ENCODE peak calls at places on chromosomes 13 and 19, in five cellular contexts. I, O, G, X and U are unnamed samples.
A peak's percentile ranks its signal among the peaks of the same experiment; 100 is the strongest.

GRCh38 chr13:98155475-98156111 is 12.7 kb downstream of the FARP1 start:
- DNase-seq in O (no peak), I (peak; percentile 91), X (peak; percentile 76), G (no peak), U (no peak)

GRCh38 chr13:110925023-110925608 is 10.2 kb upstream of the ANKRD10 start:
- DNase-seq in I (no peak), O (no peak), G (no peak), X (no peak), U (peak; percentile 4)

GRCh38 chr19:18418034-18418724 is 1.0 kb upstream of the SSBP4 start:
- DNase-seq in I (no peak), G (no peak), X (no peak), O (no peak), U (no peak)

GRCh38 chr19:7799640-7800355 is 30.2 kb upstream of the EVI5L start:
- DNase-seq in G (peak; percentile 79), O (peak; percentile 41), X (peak; percentile 80), I (peak; percentile 81), U (peak; percentile 97)

GRCh38 chr19:32358311-32358710 is 12.9 kb downstream of the ZNF507 start:
- DNase-seq in G (no peak), O (no peak), X (no peak), I (no peak), U (no peak)

GRCh38 chr19:17327654-17328516 is 6.8 kb downstream of the ANO8 start:
- DNase-seq in I (no peak), X (peak; percentile 87), O (no peak), G (peak; percentile 84), U (peak; percentile 97)

GRCh38 chr19:47239610-47240296 is 8.8 kb upstream of the BBC3 start:
- DNase-seq in G (no peak), O (no peak), I (peak; percentile 47), X (no peak), U (no peak)

GRCh38 chr19:34475026-34475974 is 6.3 kb upstream of the WTIP start:
- DNase-seq in G (no peak), O (no peak), I (peak; percentile 91), X (peak; percentile 90), U (peak; percentile 44)

GRCh38 chr13:112752711-112753541 is 63.1 kb downstream of the ATP11A start:
- DNase-seq in I (no peak), X (no peak), O (no peak), G (no peak), U (peak; percentile 22)

GRCh38 chr19:35246466-35247096 is 2.2 kb upstream of the LSR start:
- DNase-seq in I (no peak), X (no peak), G (no peak), O (no peak), U (no peak)

GRCh38 chr19:53958168-53958571 is 4.6 kb upstream of the CACNG8 start:
- DNase-seq in O (no peak), X (no peak), G (no peak), I (no peak), U (no peak)

GRCh38 chr13:100365678-100366077 is 222.9 kb downstream of the GGACT start:
- DNase-seq in G (no peak), I (peak; percentile 8), O (no peak), X (no peak), U (no peak)

GRCh38 chr13:46086421-46086922 is 18.4 kb downstream of the CPB2 start:
- DNase-seq in G (no peak), X (no peak), O (no peak), I (no peak), U (peak; percentile 2)

GRCh38 chr19:45091031-45091918 is 1.7 kb upstream of the PPP1R37 start:
- DNase-seq in I (peak; percentile 99), O (peak; percentile 97), G (peak; percentile 99), X (peak; percentile 99), U (peak; percentile 100)

GRCh38 chr19:17718988-17719711 is at the start of gene MAP1S:
- DNase-seq in I (peak; percentile 25), O (peak; percentile 50), X (peak; percentile 65), G (peak; percentile 83), U (peak; percentile 33)

GRCh38 chr19:23986623-23987022 is 71.9 kb downstream of the ZNF726 start:
- DNase-seq in O (no peak), X (no peak), G (no peak), I (no peak), U (peak; percentile 80)

GRCh38 chr19:3813473-3814392 is 27.6 kb upstream of the MATK start:
- DNase-seq in O (no peak), G (no peak), X (no peak), I (no peak), U (no peak)

GRCh38 chr13:78978381-78978998 is 319.5 kb upstream of the OBI1 start:
- DNase-seq in O (no peak), X (peak; percentile 61), G (peak; percentile 54), I (peak; percentile 61), U (peak; percentile 41)

GRCh38 chr13:27117158-27117557 is 54.5 kb downstream of the USP12 start:
- DNase-seq in I (peak; percentile 74), O (no peak), G (no peak), X (no peak), U (no peak)

GRCh38 chr13:99307247-99307646 is at the start of gene GPR183:
- DNase-seq in O (no peak), G (no peak), I (peak; percentile 43), X (peak; percentile 70), U (no peak)

GRCh38 chr13:26600345-26600761 is 42.9 kb downstream of the WASF3 start:
- DNase-seq in O (no peak), G (no peak), I (peak; percentile 45), X (peak; percentile 61), U (no peak)

GRCh38 chr19:35702223-35703012 is 1.9 kb upstream of the ZBTB32 start:
- DNase-seq in X (peak; percentile 98), O (peak; percentile 96), I (peak; percentile 97), G (peak; percentile 96), U (peak; percentile 96)

GRCh38 chr13:90732049-90732448 is 615.4 kb upstream of the MIR17HG start:
- DNase-seq in I (no peak), O (no peak), X (no peak), G (no peak), U (no peak)

GRCh38 chr19:27674701-27675100 is 1538.2 kb downstream of the UQCRFS1 start:
- DNase-seq in G (no peak), X (no peak), I (no peak), O (no peak), U (no peak)

GRCh38 chr19:16249826-16250434 is 52.2 kb downstream of the AP1M1 start:
- DNase-seq in O (no peak), I (peak; percentile 41), G (no peak), X (no peak), U (peak; percentile 1)

GRCh38 chr19:11018179-11018578 is 57.3 kb downstream of the SMARCA4 start:
- DNase-seq in I (no peak), O (no peak), G (no peak), X (peak; percentile 28), U (peak; percentile 90)

DNA sequence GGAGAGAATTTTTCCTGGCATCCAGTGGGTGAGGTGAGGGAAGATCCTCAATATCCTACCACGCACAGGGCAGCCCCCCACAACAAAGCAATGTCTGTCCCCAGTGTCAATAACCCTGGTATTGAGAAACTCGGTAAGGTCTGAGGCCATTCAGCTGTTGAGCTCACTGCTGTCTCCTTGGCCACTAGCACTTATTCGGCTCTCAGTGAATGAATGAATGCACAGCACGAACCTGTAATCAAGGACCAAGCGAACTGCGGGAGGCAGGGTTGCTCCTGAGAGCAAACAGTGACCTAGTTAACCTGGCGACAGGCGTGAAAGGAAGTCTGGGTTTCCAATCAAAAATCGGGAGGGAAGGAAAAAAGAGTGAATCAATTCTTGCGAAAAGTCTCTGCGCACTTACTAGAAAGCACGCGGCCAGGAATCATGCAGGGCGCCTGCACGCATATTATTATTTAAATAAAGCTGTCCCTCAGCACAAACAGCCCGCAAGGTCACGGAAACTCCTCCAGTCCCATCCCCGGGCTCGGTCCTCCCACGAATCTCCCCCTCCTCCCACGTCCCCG is 538 bp downstream of the ZSCAN5A start:
- DNase-seq in O (peak; percentile 7), G (no peak), I (peak; percentile 22), X (no peak), U (no peak)
- H3K14ac ChIP-seq in O (no peak overlapping the region), G (peak overlapping the region; percentile 14), I (peak overlapping the region; percentile 90), X (peak overlapping the region; percentile 1), U (peak overlapping the region; percentile 33)

GRCh38 chr13:39072842-39073241 is 34.6 kb downstream of the NHLRC3 start:
- DNase-seq in O (no peak), G (no peak), X (no peak), I (no peak), U (no peak)

GRCh38 chr13:39073983-39074382 is 35.7 kb downstream of the NHLRC3 start:
- DNase-seq in G (no peak), I (no peak), X (no peak), O (no peak), U (no peak)
- H4K8ac ChIP-seq in G (no peak overlapping the region), I (no peak overlapping the region), X (no peak overlapping the region), O (no peak overlapping the region), U (no peak overlapping the region)

DNA sequence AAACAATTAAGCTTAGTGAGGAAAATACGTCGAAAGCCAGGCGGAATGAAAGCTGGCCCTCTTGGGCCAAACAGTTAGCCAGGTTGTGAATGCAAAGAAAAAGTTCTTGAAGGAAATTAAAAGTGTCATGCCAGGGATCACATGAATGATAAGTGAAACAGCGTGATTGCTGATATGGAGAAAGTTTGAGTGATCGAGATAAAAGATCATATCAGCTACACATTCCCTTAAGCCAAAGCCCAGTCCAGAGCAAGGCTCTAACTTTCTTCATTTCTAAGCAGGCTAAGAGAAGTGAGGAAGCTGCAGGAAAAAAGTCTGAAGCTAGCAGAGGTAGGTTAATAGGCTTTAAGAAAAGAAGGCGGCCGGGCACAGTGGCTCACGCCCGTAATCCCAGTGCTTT is 254.0 kb downstream of the EFNB2 start:
- DNase-seq in I (no peak), G (no peak), O (no peak), X (no peak), U (peak; percentile 74)
- H3K4me3 ChIP-seq in I (no peak overlapping the region), G (no peak overlapping the region), O (no peak overlapping the region), X (no peak overlapping the region), U (no peak overlapping the region)

DNA sequence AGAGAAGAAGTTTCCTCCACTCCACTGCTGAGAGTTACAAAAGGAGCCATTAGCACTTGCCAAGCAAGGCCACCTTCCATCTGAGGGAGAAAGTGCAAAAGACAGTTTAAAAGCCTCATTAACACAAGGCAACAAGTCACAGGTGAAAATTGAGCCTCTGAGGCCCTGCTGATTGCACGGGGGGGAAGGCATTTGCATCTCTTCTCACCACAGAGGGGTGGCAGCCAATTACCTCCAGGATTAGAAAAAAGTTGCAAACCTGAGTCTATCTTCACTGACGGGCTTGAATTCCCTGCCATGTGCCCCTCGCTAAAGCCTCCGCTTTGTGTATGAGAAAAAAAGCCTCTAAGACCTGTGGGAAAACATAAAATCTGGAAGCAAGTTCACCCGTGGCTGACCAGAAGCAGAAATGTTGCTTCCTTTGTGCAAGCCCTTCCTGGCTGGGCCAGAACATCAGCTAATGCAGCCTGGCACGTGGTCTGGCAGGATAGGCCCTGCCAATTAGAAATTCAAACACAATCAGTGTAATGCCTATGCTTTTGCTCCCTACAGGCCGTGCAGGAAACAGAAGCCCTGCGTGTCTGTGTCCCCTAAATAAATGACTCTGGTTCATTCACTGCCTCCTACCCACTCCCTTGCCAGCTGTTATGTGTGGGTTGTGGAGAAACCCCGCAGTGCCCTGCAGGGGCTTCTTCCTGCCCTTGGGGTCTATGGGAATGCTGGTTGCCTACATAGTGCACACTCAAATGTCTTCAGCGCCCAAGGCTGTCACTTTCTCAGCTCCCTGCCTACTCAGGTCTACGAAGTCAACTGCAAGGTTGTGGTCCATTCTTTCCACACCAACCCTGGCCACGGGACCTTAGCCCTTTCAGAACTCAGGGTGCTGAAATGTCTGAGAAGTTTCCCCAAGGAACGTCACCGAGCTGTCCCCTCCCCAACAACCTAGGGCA is 150.2 kb downstream of the UQCRFS1 start:
- DNase-seq in G (no peak), X (no peak), O (no peak), I (no peak), U (no peak)
- H3K14ac ChIP-seq in G (no peak overlapping the region), X (no peak overlapping the region), O (no peak overlapping the region), I (no peak overlapping the region), U (no peak overlapping the region)

GRCh38 chr13:54287062-54287764 is 1258.6 kb downstream of the OLFM4 start:
- DNase-seq in I (no peak), O (no peak), X (no peak), G (no peak), U (no peak)
- H4K8ac ChIP-seq in I (no peak overlapping the region), O (peak overlapping the region; percentile 39), X (no peak overlapping the region), G (no peak overlapping the region), U (no peak overlapping the region)